ENCODE peak calls at places on chromosomes 6 and 20, in nine cellular contexts. One of them, this sample, is unnamed.

GRCh38 chr6:57328074-57328473 is 10.6 kb downstream of the PRIM2 start:
- ATAC-seq in pancreas: no peak
- ATAC-seq in left lung: no peak
- ATAC-seq in foreskin keratinocyte: no peak
- ATAC-seq in lower lobe of right lung: no peak
- ATAC-seq in GM12878: no peak
- ATAC-seq in heart right ventricle: no peak
- ATAC-seq in HCT116: no peak
- ATAC-seq in body of pancreas: no peak
- ATAC-seq in this sample: no peak

GRCh38 chr6:110103260-110103659 is 76.2 kb downstream of the WASF1 start:
- ATAC-seq in pancreas: no peak
- ATAC-seq in left lung: no peak
- ATAC-seq in foreskin keratinocyte: peak; percentile 83
- ATAC-seq in lower lobe of right lung: no peak
- ATAC-seq in GM12878: no peak
- ATAC-seq in heart right ventricle: no peak
- ATAC-seq in HCT116: no peak
- ATAC-seq in body of pancreas: no peak
- ATAC-seq in this sample: no peak

GRCh38 chr6:113562248-113562647 is 294.9 kb upstream of the MARCKS start:
- ATAC-seq in pancreas: no peak
- ATAC-seq in left lung: no peak
- ATAC-seq in foreskin keratinocyte: no peak
- ATAC-seq in lower lobe of right lung: no peak
- ATAC-seq in GM12878: peak; percentile 63
- ATAC-seq in heart right ventricle: no peak
- ATAC-seq in HCT116: no peak
- ATAC-seq in body of pancreas: no peak
- ATAC-seq in this sample: no peak

GRCh38 chr20:54742193-54742592 is 266.8 kb downstream of the DOK5 start:
- ATAC-seq in pancreas: no peak
- ATAC-seq in left lung: no peak
- ATAC-seq in foreskin keratinocyte: no peak
- ATAC-seq in lower lobe of right lung: no peak
- ATAC-seq in GM12878: no peak
- ATAC-seq in heart right ventricle: no peak
- ATAC-seq in HCT116: no peak
- ATAC-seq in body of pancreas: no peak
- ATAC-seq in this sample: no peak

GRCh38 chr6:130981409-130981808 is 81.6 kb downstream of the EPB41L2 start:
- ATAC-seq in pancreas: no peak
- ATAC-seq in left lung: no peak
- ATAC-seq in foreskin keratinocyte: no peak
- ATAC-seq in lower lobe of right lung: no peak
- ATAC-seq in GM12878: no peak
- ATAC-seq in heart right ventricle: peak; percentile 57
- ATAC-seq in HCT116: no peak
- ATAC-seq in body of pancreas: no peak
- ATAC-seq in this sample: peak; percentile 39

GRCh38 chr20:35561268-35561667 is 19.4 kb downstream of the ERGIC3 start:
- ATAC-seq in pancreas: peak; percentile 73
- ATAC-seq in left lung: peak; percentile 95
- ATAC-seq in foreskin keratinocyte: no peak
- ATAC-seq in lower lobe of right lung: peak; percentile 84
- ATAC-seq in GM12878: peak; percentile 79
- ATAC-seq in heart right ventricle: peak; percentile 50
- ATAC-seq in HCT116: peak; percentile 79
- ATAC-seq in body of pancreas: peak; percentile 63
- ATAC-seq in this sample: no peak

GRCh38 chr20:44678247-44678646 is 26.7 kb upstream of the ADA start:
- ATAC-seq in pancreas: no peak
- ATAC-seq in left lung: no peak
- ATAC-seq in foreskin keratinocyte: peak; percentile 36
- ATAC-seq in lower lobe of right lung: no peak
- ATAC-seq in GM12878: peak; percentile 62
- ATAC-seq in heart right ventricle: no peak
- ATAC-seq in HCT116: no peak
- ATAC-seq in body of pancreas: no peak
- ATAC-seq in this sample: no peak

GRCh38 chr6:33373950-33374349 is 17.7 kb upstream of the KIFC1 start:
- ATAC-seq in pancreas: no peak
- ATAC-seq in left lung: no peak
- ATAC-seq in foreskin keratinocyte: no peak
- ATAC-seq in lower lobe of right lung: no peak
- ATAC-seq in GM12878: no peak
- ATAC-seq in heart right ventricle: no peak
- ATAC-seq in HCT116: no peak
- ATAC-seq in body of pancreas: no peak
- ATAC-seq in this sample: no peak

GRCh38 chr6:53297004-53297403 is 51.7 kb downstream of the ELOVL5 start:
- ATAC-seq in pancreas: no peak
- ATAC-seq in left lung: no peak
- ATAC-seq in foreskin keratinocyte: no peak
- ATAC-seq in lower lobe of right lung: no peak
- ATAC-seq in GM12878: no peak
- ATAC-seq in heart right ventricle: no peak
- ATAC-seq in HCT116: no peak
- ATAC-seq in body of pancreas: no peak
- ATAC-seq in this sample: no peak
- H3K27ac ChIP-seq in pancreas: no peak overlapping the region
- H3K27ac ChIP-seq in left lung: no peak overlapping the region
- H3K27ac ChIP-seq in foreskin keratinocyte: no peak overlapping the region
- H3K27ac ChIP-seq in lower lobe of right lung: no peak overlapping the region
- H3K27ac ChIP-seq in GM12878: no peak overlapping the region
- H3K27ac ChIP-seq in heart right ventricle: peak overlapping the region; percentile 20
- H3K27ac ChIP-seq in HCT116: no peak overlapping the region
- H3K27ac ChIP-seq in body of pancreas: no peak overlapping the region
- H3K27ac ChIP-seq in this sample: no peak overlapping the region

DNA sequence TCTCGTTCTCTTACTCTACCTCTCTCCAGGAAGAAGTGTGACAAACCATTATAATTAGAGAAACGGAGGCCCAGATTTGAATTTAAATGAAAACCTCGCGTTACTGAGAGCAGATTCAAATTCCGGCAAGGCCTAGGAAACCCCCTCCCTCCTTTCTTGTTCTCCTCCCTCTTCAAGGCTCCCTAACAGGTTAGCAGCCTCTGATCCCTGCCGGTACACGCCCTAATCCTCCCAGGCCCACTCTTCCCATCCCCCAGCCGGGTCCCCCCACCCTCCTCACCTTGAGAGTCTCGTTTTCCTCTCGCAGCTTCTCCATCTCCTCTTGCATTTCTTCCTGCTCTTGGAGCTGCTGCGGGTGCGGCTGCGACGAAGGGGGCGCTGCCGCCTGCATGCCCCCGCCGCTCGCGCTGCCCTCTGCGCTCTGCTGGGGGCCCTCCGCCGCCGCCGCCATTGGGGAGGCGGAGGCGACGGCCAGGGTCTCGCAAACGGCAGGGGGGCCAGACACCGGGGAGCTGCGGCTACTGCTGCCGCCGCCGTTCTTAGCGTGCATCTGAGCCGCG is 3.8 kb downstream of the MTCL3 start:
- ATAC-seq in pancreas: peak; percentile 31
- ATAC-seq in left lung: peak; percentile 34
- ATAC-seq in foreskin keratinocyte: peak; percentile 3
- ATAC-seq in lower lobe of right lung: peak; percentile 51
- ATAC-seq in GM12878: no peak
- ATAC-seq in heart right ventricle: no peak
- ATAC-seq in HCT116: peak; percentile 43
- ATAC-seq in body of pancreas: peak; percentile 15
- ATAC-seq in this sample: peak; percentile 17
- TF ChIP-seq CTCF in pancreas: no peak
- TF ChIP-seq CTCF in left lung: no peak
- TF ChIP-seq CTCF in foreskin keratinocyte: peak; percentile 22
- TF ChIP-seq CTCF in lower lobe of right lung: no peak
- TF ChIP-seq CTCF in GM12878: no peak
- TF ChIP-seq CTCF in heart right ventricle: no peak
- TF ChIP-seq CTCF in HCT116: no peak
- TF ChIP-seq CTCF in body of pancreas: no peak
- TF ChIP-seq CTCF in this sample: no peak

DNA sequence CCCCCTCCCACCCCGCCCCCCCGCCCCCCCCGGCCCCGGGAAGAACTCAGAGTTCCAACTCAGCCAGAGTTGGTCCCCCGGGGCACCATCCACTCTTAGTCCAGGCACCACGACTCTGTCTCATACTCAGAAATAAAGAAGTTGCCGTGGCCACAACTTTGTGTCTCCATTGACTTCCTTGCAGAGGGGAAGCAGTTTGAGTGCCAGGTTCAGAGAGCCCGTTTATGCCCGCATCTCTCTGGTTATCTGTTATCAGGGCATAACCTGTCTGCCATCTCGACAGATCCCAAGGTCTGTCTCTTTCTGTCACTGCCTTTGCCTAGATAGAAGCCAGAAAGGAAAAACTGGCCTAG is 605 bp downstream of the CDC5L start:
- ATAC-seq in pancreas: no peak
- ATAC-seq in left lung: no peak
- ATAC-seq in foreskin keratinocyte: no peak
- ATAC-seq in lower lobe of right lung: no peak
- ATAC-seq in GM12878: peak; percentile 36
- ATAC-seq in heart right ventricle: peak; percentile 17
- ATAC-seq in HCT116: no peak
- ATAC-seq in body of pancreas: no peak
- ATAC-seq in this sample: no peak
- H3K27ac ChIP-seq in pancreas: peak overlapping the region; percentile 73
- H3K27ac ChIP-seq in left lung: peak overlapping the region; percentile 95
- H3K27ac ChIP-seq in foreskin keratinocyte: peak overlapping the region; percentile 57
- H3K27ac ChIP-seq in lower lobe of right lung: peak overlapping the region; percentile 90
- H3K27ac ChIP-seq in GM12878: peak overlapping the region; percentile 22
- H3K27ac ChIP-seq in heart right ventricle: peak overlapping the region; percentile 98
- H3K27ac ChIP-seq in HCT116: peak overlapping the region; percentile 96
- H3K27ac ChIP-seq in body of pancreas: peak overlapping the region; percentile 91
- H3K27ac ChIP-seq in this sample: peak overlapping the region; percentile 90

GRCh38 chr20:46013826-46014516 is 5.3 kb downstream of the MMP9 start:
- ATAC-seq in pancreas: peak; percentile 96
- ATAC-seq in left lung: peak; percentile 89
- ATAC-seq in foreskin keratinocyte: peak; percentile 70
- ATAC-seq in lower lobe of right lung: peak; percentile 90
- ATAC-seq in GM12878: peak; percentile 94
- ATAC-seq in heart right ventricle: no peak
- ATAC-seq in HCT116: peak; percentile 92
- ATAC-seq in body of pancreas: peak; percentile 82
- ATAC-seq in this sample: peak; percentile 60
- TF ChIP-seq CTCF in pancreas: peak; percentile 59
- TF ChIP-seq CTCF in left lung: peak; percentile 91
- TF ChIP-seq CTCF in foreskin keratinocyte: peak; percentile 82
- TF ChIP-seq CTCF in lower lobe of right lung: peak; percentile 81
- TF ChIP-seq CTCF in GM12878: peak; percentile 63
- TF ChIP-seq CTCF in heart right ventricle: peak; percentile 67
- TF ChIP-seq CTCF in HCT116: peak; percentile 84
- TF ChIP-seq CTCF in body of pancreas: peak; percentile 81
- TF ChIP-seq CTCF in this sample: peak; percentile 72

GRCh38 chr6:76707630-76708029 is 635.2 kb upstream of the IMPG1 start:
- ATAC-seq in pancreas: no peak
- ATAC-seq in left lung: no peak
- ATAC-seq in foreskin keratinocyte: no peak
- ATAC-seq in lower lobe of right lung: no peak
- ATAC-seq in GM12878: no peak
- ATAC-seq in heart right ventricle: no peak
- ATAC-seq in HCT116: no peak
- ATAC-seq in body of pancreas: no peak
- ATAC-seq in this sample: no peak
- H3K27ac ChIP-seq in pancreas: no peak overlapping the region
- H3K27ac ChIP-seq in left lung: no peak overlapping the region
- H3K27ac ChIP-seq in foreskin keratinocyte: no peak overlapping the region
- H3K27ac ChIP-seq in lower lobe of right lung: no peak overlapping the region
- H3K27ac ChIP-seq in GM12878: no peak overlapping the region
- H3K27ac ChIP-seq in heart right ventricle: no peak overlapping the region
- H3K27ac ChIP-seq in HCT116: no peak overlapping the region
- H3K27ac ChIP-seq in body of pancreas: no peak overlapping the region
- H3K27ac ChIP-seq in this sample: no peak overlapping the region

DNA sequence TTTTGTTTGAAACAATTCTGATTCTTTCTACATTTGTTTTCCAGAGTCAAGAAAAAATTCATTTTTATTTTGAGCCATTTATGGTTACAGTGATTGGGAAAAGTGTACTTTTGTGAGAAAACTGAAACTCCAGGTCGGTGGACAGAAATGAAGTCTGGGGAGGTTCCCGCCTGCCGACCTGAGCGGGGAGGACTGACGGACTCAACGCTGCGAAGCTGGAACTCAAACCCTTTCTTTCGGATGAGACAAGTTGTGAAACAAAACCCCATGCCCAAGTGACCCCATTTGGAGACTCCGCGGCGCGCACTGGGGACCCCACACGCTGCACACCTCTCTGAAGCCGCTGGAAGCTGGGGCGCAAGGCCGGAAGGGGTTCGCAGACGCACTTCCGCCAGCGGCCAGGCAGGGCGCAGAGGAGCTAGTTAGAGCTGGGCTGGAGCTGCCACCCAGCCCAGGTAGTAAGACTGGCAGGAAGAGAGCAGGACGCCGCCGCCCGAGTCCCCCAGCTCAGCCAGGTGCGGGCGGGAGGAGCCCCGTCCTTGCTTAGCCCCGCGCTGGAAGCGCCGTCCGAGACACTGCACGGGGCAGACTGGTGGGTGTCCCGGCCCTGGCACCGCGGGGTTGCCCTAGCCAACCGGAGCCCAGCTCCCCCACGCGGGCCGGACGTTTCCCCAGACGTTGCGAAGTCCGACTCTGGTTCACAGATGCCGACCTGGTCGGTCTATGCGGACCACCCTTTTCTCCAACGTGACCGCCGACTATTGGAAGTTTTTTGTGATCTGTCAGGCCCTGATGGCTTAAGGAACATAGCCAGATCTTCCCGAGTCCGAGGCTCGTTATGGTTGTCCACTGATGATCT is 19.8 kb upstream of the ZSCAN16 start:
- ATAC-seq in pancreas: peak; percentile 100
- ATAC-seq in left lung: peak; percentile 100
- ATAC-seq in foreskin keratinocyte: peak; percentile 99
- ATAC-seq in lower lobe of right lung: peak; percentile 100
- ATAC-seq in GM12878: peak; percentile 99
- ATAC-seq in heart right ventricle: peak; percentile 100
- ATAC-seq in HCT116: peak; percentile 95
- ATAC-seq in body of pancreas: peak; percentile 99
- ATAC-seq in this sample: peak; percentile 99
- TF ChIP-seq CTCF in pancreas: peak; percentile 56
- TF ChIP-seq CTCF in left lung: peak; percentile 79
- TF ChIP-seq CTCF in foreskin keratinocyte: peak; percentile 63
- TF ChIP-seq CTCF in lower lobe of right lung: peak; percentile 77
- TF ChIP-seq CTCF in GM12878: peak; percentile 80
- TF ChIP-seq CTCF in heart right ventricle: peak; percentile 64
- TF ChIP-seq CTCF in HCT116: no peak
- TF ChIP-seq CTCF in body of pancreas: peak; percentile 66
- TF ChIP-seq CTCF in this sample: peak; percentile 74

GRCh38 chr6:165640767-165641166 is 22.3 kb downstream of the PDE10A start:
- ATAC-seq in pancreas: no peak
- ATAC-seq in left lung: no peak
- ATAC-seq in foreskin keratinocyte: no peak
- ATAC-seq in lower lobe of right lung: no peak
- ATAC-seq in GM12878: no peak
- ATAC-seq in heart right ventricle: no peak
- ATAC-seq in HCT116: no peak
- ATAC-seq in body of pancreas: no peak
- ATAC-seq in this sample: no peak
- H3K27ac ChIP-seq in pancreas: no peak overlapping the region
- H3K27ac ChIP-seq in left lung: no peak overlapping the region
- H3K27ac ChIP-seq in foreskin keratinocyte: no peak overlapping the region
- H3K27ac ChIP-seq in lower lobe of right lung: no peak overlapping the region
- H3K27ac ChIP-seq in GM12878: no peak overlapping the region
- H3K27ac ChIP-seq in heart right ventricle: no peak overlapping the region
- H3K27ac ChIP-seq in HCT116: no peak overlapping the region
- H3K27ac ChIP-seq in body of pancreas: no peak overlapping the region
- H3K27ac ChIP-seq in this sample: no peak overlapping the region

This sample was measured in gastroesophageal sphincter.